ENCODE peak calls at places on chromosomes 5 and 9, in seven cellular contexts. I, S, F, W, Q, J and E are unnamed samples.

GRCh38 chr5:95664204-95664786 is 17.7 kb downstream of the RFESD start:
- DNase-seq in W (peak; percentile 48), Q (no peak), S (peak; percentile 22), J (peak; percentile 38), I (no peak), F (peak; percentile 34), E (no peak)

GRCh38 chr5:106269252-106269843 is 1401.4 kb downstream of the EFNA5 start:
- DNase-seq in W (no peak), S (no peak), F (no peak), I (no peak), J (no peak), Q (no peak), E (no peak)

GRCh38 chr9:115649991-115650472 is 503.6 kb upstream of the PAPPA start:
- DNase-seq in F (no peak), I (no peak), Q (no peak), S (peak; percentile 18), W (peak; percentile 63), J (peak; percentile 89), E (no peak)

GRCh38 chr5:96562614-96563013 is 99.6 kb upstream of the CAST start:
- DNase-seq in W (no peak), J (no peak), Q (no peak), F (no peak), I (no peak), S (no peak), E (no peak)

GRCh38 chr9:106964822-106965525 is 102.0 kb downstream of the ZNF462 start:
- DNase-seq in F (no peak), J (no peak), W (no peak), I (no peak), S (no peak), Q (no peak), E (no peak)

GRCh38 chr5:150599917-150600511 is 40.4 kb upstream of the SYNPO start:
- DNase-seq in F (no peak), J (peak; percentile 74), S (peak; percentile 79), Q (peak; percentile 86), W (peak; percentile 87), I (peak; percentile 83), E (no peak)

GRCh38 chr5:51395245-51395644 is 12.0 kb downstream of the ISL1 start:
- DNase-seq in W (no peak), Q (no peak), I (no peak), J (no peak), S (no peak), F (no peak), E (no peak)

GRCh38 chr5:157447246-157447645 is 12.8 kb upstream of the NIPAL4 start:
- DNase-seq in Q (no peak), W (peak; percentile 28), J (no peak), S (no peak), F (no peak), I (no peak), E (no peak)

GRCh38 chr5:140043508-140043872 is 391 bp upstream of the NRG2 start:
- DNase-seq in F (no peak), J (no peak), S (no peak), W (peak; percentile 20), I (no peak), Q (peak; percentile 82), E (peak; percentile 71)

GRCh38 chr9:112218908-112219307 is 43.8 kb upstream of the SUSD1 start:
- DNase-seq in I (no peak), Q (no peak), S (no peak), F (no peak), J (no peak), W (no peak), E (no peak)

GRCh38 chr5:66012271-66012670 is 85.9 kb downstream of the ERBIN start:
- DNase-seq in F (no peak), S (no peak), J (no peak), W (no peak), I (no peak), Q (no peak), E (no peak)

GRCh38 chr5:1961952-1962595 is 79.3 kb upstream of the IRX4 start:
- DNase-seq in S (no peak), I (no peak), J (no peak), Q (no peak), W (no peak), F (no peak), E (no peak)

GRCh38 chr9:21395778-21396717 is 10.8 kb upstream of the IFNA2 start:
- DNase-seq in W (peak; percentile 37), S (peak; percentile 42), F (peak; percentile 56), Q (peak; percentile 65), I (peak; percentile 19), J (peak; percentile 35), E (peak; percentile 55)

GRCh38 chr5:81842795-81843377 is 92.0 kb upstream of the SSBP2 start:
- DNase-seq in I (no peak), W (peak; percentile 79), J (no peak), F (no peak), S (no peak), Q (no peak), E (no peak)

GRCh38 chr5:150114102-150114641 is 27.8 kb upstream of the CSF1R start:
- DNase-seq in F (no peak), S (no peak), J (no peak), W (no peak), I (peak; percentile 13), Q (peak; percentile 36), E (no peak)

GRCh38 chr5:431001-431710 is 11.8 kb upstream of the EXOC3 start:
- DNase-seq in W (no peak), Q (peak; percentile 93), S (peak; percentile 19), I (no peak), F (peak; percentile 9), J (no peak), E (peak; percentile 87)

GRCh38 chr9:106869028-106869427 is 6.1 kb downstream of the ZNF462 start:
- DNase-seq in F (no peak), J (no peak), Q (no peak), I (no peak), S (no peak), W (no peak), E (no peak)

DNA sequence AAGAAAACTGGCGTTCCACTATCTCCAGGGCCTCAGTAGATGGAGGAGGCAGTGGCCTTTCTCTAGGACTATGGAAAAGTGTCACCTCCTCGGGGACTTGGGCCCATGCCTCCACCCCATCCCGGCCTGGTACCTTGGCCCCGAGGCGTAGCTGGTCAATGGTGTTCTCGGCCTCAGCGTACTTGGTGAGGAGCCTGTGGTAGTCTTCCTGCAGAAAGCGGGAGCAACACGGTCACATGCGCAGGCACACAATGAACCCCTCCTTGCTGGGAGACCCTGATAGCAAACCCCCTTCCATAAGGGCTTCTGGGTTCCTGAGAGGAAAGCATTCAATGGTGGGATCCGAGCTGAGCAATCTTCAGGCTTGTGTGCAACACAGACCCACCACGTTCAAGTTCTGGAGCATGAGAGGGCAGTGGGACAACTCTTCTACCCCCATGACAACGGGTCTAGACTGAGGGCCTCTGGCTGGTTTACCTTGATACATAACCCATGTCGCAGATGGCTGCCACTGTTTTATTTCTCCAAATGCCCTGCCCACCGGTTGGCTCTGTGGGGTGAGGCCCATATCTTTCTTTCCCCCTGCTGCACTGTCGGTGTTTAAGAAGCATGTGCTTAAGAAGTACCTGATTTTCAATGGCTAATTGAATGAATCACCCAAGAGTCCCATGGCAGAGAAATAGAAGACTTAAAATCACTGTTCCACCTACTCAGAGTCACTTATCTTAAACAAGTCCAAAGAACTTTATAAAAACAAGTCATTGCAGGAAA is 13.6 kb downstream of the AKNA start:
- DNase-seq in Q (no peak), S (no peak), W (no peak), F (no peak), I (no peak), J (no peak), E (no peak)
- H3K27ac ChIP-seq in Q (no peak overlapping the region), S (no peak overlapping the region), W (no peak overlapping the region), F (peak overlapping the region; percentile 70), I (no peak overlapping the region), J (no peak overlapping the region), E (no peak overlapping the region)

GRCh38 chr5:179080724-179081123 is 20.6 kb downstream of the ZNF354C start:
- DNase-seq in Q (no peak), I (no peak), W (no peak), J (no peak), S (no peak), F (no peak), E (no peak)
- H3K9me3 ChIP-seq in Q (peaks cover 35% of the 10 kb centered on the region), I (peaks cover 66% of the 10 kb centered on the region), W (peaks cover 81% of the 10 kb centered on the region), J (peaks cover 93% of the 10 kb centered on the region), S (no peaks in the 10 kb centered on the region), F (peaks cover 11% of the 10 kb centered on the region), E (peaks cover 11% of the 10 kb centered on the region)

DNA sequence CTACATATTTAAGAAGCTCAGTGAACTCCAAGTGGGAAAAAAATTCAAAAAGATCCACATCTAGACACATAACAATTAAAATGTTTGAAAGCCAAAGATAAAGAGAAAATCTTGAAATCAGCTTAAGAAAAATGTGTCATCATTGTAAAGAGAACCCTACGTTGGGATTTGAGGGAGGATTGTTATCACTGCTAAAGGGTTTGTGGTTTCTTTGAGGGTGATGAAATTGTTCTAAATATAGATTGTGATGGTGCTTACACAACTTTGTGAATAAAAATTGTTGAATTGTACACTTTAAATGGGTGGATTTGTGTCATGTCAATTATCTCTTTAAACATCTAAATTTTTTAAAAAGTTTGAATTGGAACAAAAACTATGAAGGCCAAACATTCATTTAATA is 92.2 kb upstream of the ADAMTS19 start:
- DNase-seq in S (no peak), I (no peak), J (no peak), W (no peak), Q (no peak), F (no peak), E (no peak)
- H3K27ac ChIP-seq in S (no peak overlapping the region), I (no peak overlapping the region), J (no peak overlapping the region), W (no peak overlapping the region), Q (no peak overlapping the region), F (no peak overlapping the region), E (no peak overlapping the region)

GRCh38 chr5:178360926-178361235 is 128.3 kb upstream of the PHYKPL start:
- DNase-seq in W (no peak), I (no peak), S (no peak), J (no peak), F (no peak), Q (no peak), E (no peak)

GRCh38 chr5:178361657-178362445 is 129.2 kb upstream of the PHYKPL start:
- DNase-seq in W (no peak), J (no peak), F (no peak), S (no peak), Q (no peak), I (no peak), E (no peak)

GRCh38 chr5:178359738-178360137 is 127.1 kb upstream of the PHYKPL start:
- DNase-seq in F (no peak), W (no peak), Q (no peak), S (no peak), I (no peak), J (no peak), E (no peak)

GRCh38 chr5:178357678-178358077 is 125.1 kb upstream of the PHYKPL start:
- DNase-seq in F (no peak), Q (no peak), I (no peak), J (no peak), S (no peak), W (no peak), E (no peak)

DNA sequence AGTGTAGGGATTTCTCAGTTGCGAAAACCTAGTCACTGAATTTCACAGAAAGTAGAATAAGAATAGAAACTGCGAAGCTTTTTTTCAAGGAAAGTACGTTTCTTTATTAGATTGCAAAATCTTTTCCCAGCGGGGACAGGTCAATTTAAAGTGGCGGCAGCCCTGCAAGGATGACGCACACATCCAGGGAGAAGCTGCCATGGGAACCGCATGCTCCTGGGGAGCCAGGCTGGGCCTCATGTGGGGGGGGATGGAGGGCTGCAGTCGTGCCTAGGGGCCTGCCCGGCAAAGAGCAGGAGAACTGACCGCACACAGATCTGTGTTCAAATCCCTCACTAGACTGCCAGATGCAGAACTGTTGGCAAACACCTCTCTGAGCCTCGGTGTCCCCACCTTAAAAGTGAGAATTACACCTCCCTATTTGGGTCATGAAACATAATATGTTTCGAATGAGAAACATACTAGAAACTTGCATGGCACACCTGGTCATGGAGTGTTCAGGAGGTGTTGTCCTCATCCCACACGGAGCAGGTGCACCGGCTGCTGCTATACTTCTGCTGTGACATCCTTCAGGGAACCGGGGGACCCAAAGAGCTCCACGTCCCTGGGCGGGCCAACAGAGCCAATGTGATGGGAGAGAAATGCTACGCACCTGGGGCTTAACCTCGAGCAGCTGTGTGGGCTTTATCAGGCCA is 127.8 kb upstream of the PHYKPL start:
- DNase-seq in I (no peak), W (no peak), S (no peak), Q (no peak), F (no peak), J (no peak), E (no peak)
- H3K9me3 ChIP-seq in I (no peaks in the 10 kb centered on the region), W (no peaks in the 10 kb centered on the region), S (no peaks in the 10 kb centered on the region), Q (no peaks in the 10 kb centered on the region), F (no peaks in the 10 kb centered on the region), J (no peaks in the 10 kb centered on the region), E (no peaks in the 10 kb centered on the region)